ENCODE peak calls at places on chromosomes 1 and 21, in six cellular contexts. One of them, this sample, is unnamed.

GRCh38 chr1:160954158-160955104 is at the start of gene ITLN2:
- DNase-seq in T-helper 17 cell: no peak
- DNase-seq in MCF 10A: peak; percentile 78
- DNase-seq in astrocyte of the spinal cord: peak; percentile 6
- DNase-seq in PC-3: peak; percentile 68
- DNase-seq in psoas muscle: no peak
- DNase-seq in this sample: peak; percentile 50

GRCh38 chr1:35261412-35262120 is 6.9 kb upstream of the ZMYM4 start:
- DNase-seq in T-helper 17 cell: no peak
- DNase-seq in MCF 10A: no peak
- DNase-seq in astrocyte of the spinal cord: no peak
- DNase-seq in PC-3: peak; percentile 56
- DNase-seq in psoas muscle: no peak
- DNase-seq in this sample: no peak

GRCh38 chr1:160884579-160884978 is 401 bp downstream of the ITLN1 start:
- DNase-seq in T-helper 17 cell: no peak
- DNase-seq in MCF 10A: no peak
- DNase-seq in astrocyte of the spinal cord: no peak
- DNase-seq in PC-3: peak; percentile 40
- DNase-seq in psoas muscle: no peak
- DNase-seq in this sample: no peak

GRCh38 chr21:22855581-22855980 is 1857.4 kb downstream of the NCAM2 start:
- DNase-seq in T-helper 17 cell: no peak
- DNase-seq in MCF 10A: peak; percentile 53
- DNase-seq in astrocyte of the spinal cord: no peak
- DNase-seq in PC-3: peak; percentile 92
- DNase-seq in psoas muscle: no peak
- DNase-seq in this sample: no peak

GRCh38 chr1:236851871-236852270 is 56.8 kb downstream of the MTR start:
- DNase-seq in T-helper 17 cell: no peak
- DNase-seq in MCF 10A: no peak
- DNase-seq in astrocyte of the spinal cord: no peak
- DNase-seq in PC-3: peak; percentile 27
- DNase-seq in psoas muscle: no peak
- DNase-seq in this sample: no peak

GRCh38 chr1:8962812-8963669 is 17.4 kb downstream of the CA6 start:
- DNase-seq in T-helper 17 cell: no peak
- DNase-seq in MCF 10A: peak; percentile 81
- DNase-seq in astrocyte of the spinal cord: no peak
- DNase-seq in PC-3: peak; percentile 56
- DNase-seq in psoas muscle: no peak
- DNase-seq in this sample: no peak

GRCh38 chr1:42925132-42925769 is 33.4 kb downstream of the SLC2A1 start:
- DNase-seq in T-helper 17 cell: no peak
- DNase-seq in MCF 10A: no peak
- DNase-seq in astrocyte of the spinal cord: no peak
- DNase-seq in PC-3: no peak
- DNase-seq in psoas muscle: no peak
- DNase-seq in this sample: no peak

GRCh38 chr1:180988221-180988826 is 34.3 kb downstream of the STX6 start:
- DNase-seq in T-helper 17 cell: no peak
- DNase-seq in MCF 10A: no peak
- DNase-seq in astrocyte of the spinal cord: peak; percentile 47
- DNase-seq in PC-3: no peak
- DNase-seq in psoas muscle: no peak
- DNase-seq in this sample: no peak

GRCh38 chr1:9537863-9538668 is 1.2 kb upstream of the SLC25A33 start:
- DNase-seq in T-helper 17 cell: no peak
- DNase-seq in MCF 10A: no peak
- DNase-seq in astrocyte of the spinal cord: no peak
- DNase-seq in PC-3: peak; percentile 43
- DNase-seq in psoas muscle: no peak
- DNase-seq in this sample: no peak

GRCh38 chr1:84260852-84261518 is 40.5 kb upstream of the SAMD13 start:
- DNase-seq in T-helper 17 cell: no peak
- DNase-seq in MCF 10A: no peak
- DNase-seq in astrocyte of the spinal cord: no peak
- DNase-seq in PC-3: peak; percentile 83
- DNase-seq in psoas muscle: no peak
- DNase-seq in this sample: no peak

GRCh38 chr1:118826669-118827068 is 161.5 kb downstream of the TBX15 start:
- DNase-seq in T-helper 17 cell: no peak
- DNase-seq in MCF 10A: peak; percentile 50
- DNase-seq in astrocyte of the spinal cord: no peak
- DNase-seq in PC-3: peak; percentile 68
- DNase-seq in psoas muscle: no peak
- DNase-seq in this sample: no peak

GRCh38 chr1:241396747-241397691 is 40.0 kb upstream of the RGS7 start:
- DNase-seq in T-helper 17 cell: no peak
- DNase-seq in MCF 10A: peak; percentile 57
- DNase-seq in astrocyte of the spinal cord: peak; percentile 45
- DNase-seq in PC-3: peak; percentile 60
- DNase-seq in psoas muscle: no peak
- DNase-seq in this sample: no peak

GRCh38 chr1:26496881-26497280 is 24.6 kb downstream of the HMGN2 start:
- DNase-seq in T-helper 17 cell: no peak
- DNase-seq in MCF 10A: no peak
- DNase-seq in astrocyte of the spinal cord: no peak
- DNase-seq in PC-3: no peak
- DNase-seq in psoas muscle: no peak
- DNase-seq in this sample: no peak

GRCh38 chr1:146029097-146029496 is 7.6 kb upstream of the HJV start:
- DNase-seq in T-helper 17 cell: no peak
- DNase-seq in MCF 10A: no peak
- DNase-seq in astrocyte of the spinal cord: peak; percentile 14
- DNase-seq in PC-3: no peak
- DNase-seq in psoas muscle: no peak
- DNase-seq in this sample: no peak

GRCh38 chr1:231807498-231807897 is 180.9 kb downstream of the DISC1 start:
- DNase-seq in T-helper 17 cell: no peak
- DNase-seq in MCF 10A: no peak
- DNase-seq in astrocyte of the spinal cord: no peak
- DNase-seq in PC-3: no peak
- DNase-seq in psoas muscle: no peak
- DNase-seq in this sample: no peak

GRCh38 chr1:58251415-58252073 is 295.0 kb downstream of the OMA1 start:
- DNase-seq in T-helper 17 cell: no peak
- DNase-seq in MCF 10A: peak; percentile 27
- DNase-seq in astrocyte of the spinal cord: no peak
- DNase-seq in PC-3: peak; percentile 7
- DNase-seq in psoas muscle: no peak
- DNase-seq in this sample: no peak